ENCODE peak calls at places on chromosomes 16 and 17, in seven cellular contexts. Q, F, U, N, A, V and J are unnamed samples.

GRCh38 chr16:70253291-70254094 is 1.8 kb upstream of the EXOSC6 start:
- DNase-seq in Q (no peak), F (peak; percentile 28), U (peak; percentile 33), N (no peak), A (no peak), V (no peak), J (peak; percentile 41)

GRCh38 chr16:53744449-53744848 is 40.5 kb downstream of the FTO start:
- DNase-seq in Q (no peak), F (no peak), U (no peak), N (no peak), A (no peak), V (no peak), J (no peak)

GRCh38 chr17:39450051-39450450 is 1.0 kb downstream of the MED1 start:
- DNase-seq in Q (no peak), F (no peak), U (no peak), N (no peak), A (no peak), V (no peak), J (no peak)

GRCh38 chr16:71526111-71526998 is at the start of gene CHST4:
- DNase-seq in Q (no peak), F (no peak), U (no peak), N (no peak), A (no peak), V (no peak), J (no peak)

GRCh38 chr17:81666092-81666341 is 388 bp downstream of the OXLD1 start:
- DNase-seq in Q (no peak), F (no peak), U (no peak), N (no peak), A (no peak), V (no peak), J (peak; percentile 28)

GRCh38 chr16:22868859-22869258 is 54.9 kb downstream of the HS3ST2 start:
- DNase-seq in Q (no peak), F (no peak), U (no peak), N (no peak), A (no peak), V (no peak), J (no peak)

GRCh38 chr16:50244140-50244503 is 22.2 kb upstream of the ADCY7 start:
- DNase-seq in Q (no peak), F (no peak), U (no peak), N (no peak), A (no peak), V (no peak), J (no peak)

GRCh38 chr17:65198653-65199382 is 61.6 kb downstream of the RGS9 start:
- DNase-seq in Q (no peak), F (peak; percentile 62), U (peak; percentile 82), N (no peak), A (no peak), V (no peak), J (no peak)

GRCh38 chr16:53921042-53921441 is 217.1 kb downstream of the FTO start:
- DNase-seq in Q (no peak), F (no peak), U (no peak), N (no peak), A (no peak), V (no peak), J (no peak)

GRCh38 chr17:18074566-18075272 is 13.0 kb upstream of the DRG2 start:
- DNase-seq in Q (no peak), F (no peak), U (peak; percentile 53), N (no peak), A (no peak), V (no peak), J (no peak)

GRCh38 chr16:29694384-29695195 is 15.6 kb downstream of the QPRT start:
- DNase-seq in Q (no peak), F (no peak), U (no peak), N (peak; percentile 31), A (no peak), V (no peak), J (no peak)

GRCh38 chr16:83402969-83403368 is 404.8 kb upstream of the HSBP1 start:
- DNase-seq in Q (no peak), F (no peak), U (no peak), N (no peak), A (no peak), V (no peak), J (no peak)

GRCh38 chr17:37744961-37745800 is at the start of gene HNF1B:
- DNase-seq in Q (no peak), F (no peak), U (no peak), N (no peak), A (no peak), V (peak; percentile 75), J (no peak)

GRCh38 chr16:3578610-3579551 is 1.7 kb upstream of the NLRC3 start:
- DNase-seq in Q (no peak), F (no peak), U (peak; percentile 51), N (no peak), A (no peak), V (peak; percentile 45), J (no peak)

GRCh38 chr17:82231562-82232321 is 2.9 kb downstream of the SLC16A3 start:
- DNase-seq in Q (peak; percentile 44), F (no peak), U (peak; percentile 84), N (peak; percentile 78), A (peak; percentile 88), V (peak; percentile 75), J (peak; percentile 76)

GRCh38 chr17:46794318-46794717 is 24.2 kb downstream of the WNT3 start:
- DNase-seq in Q (no peak), F (no peak), U (no peak), N (no peak), A (no peak), V (no peak), J (no peak)

GRCh38 chr17:66538776-66539175 is 236.4 kb downstream of the PRKCA start:
- DNase-seq in Q (no peak), F (no peak), U (no peak), N (no peak), A (no peak), V (no peak), J (no peak)

GRCh38 chr17:83177611-83178532 is 98.5 kb downstream of the METRNL start:
- DNase-seq in Q (peak; percentile 12), F (no peak), U (no peak), N (no peak), A (no peak), V (no peak), J (no peak)

GRCh38 chr17:37791434-37791833 is 46.6 kb upstream of the HNF1B start:
- DNase-seq in Q (no peak), F (no peak), U (peak; percentile 58), N (no peak), A (no peak), V (peak; percentile 30), J (peak; percentile 52)

GRCh38 chr16:14181371-14182050 is 110.4 kb downstream of the MRTFB start:
- DNase-seq in Q (no peak), F (no peak), U (no peak), N (no peak), A (no peak), V (no peak), J (no peak)

GRCh38 chr16:27364493-27365141 is 37.4 kb upstream of the IL21R start:
- DNase-seq in Q (no peak), F (no peak), U (no peak), N (no peak), A (no peak), V (peak; percentile 62), J (no peak)

GRCh38 chr16:7397901-7398300 is 65.3 kb downstream of the RBFOX1 start:
- DNase-seq in Q (no peak), F (no peak), U (no peak), N (no peak), A (no peak), V (no peak), J (no peak)

GRCh38 chr17:70629902-70630301 is 460.6 kb downstream of the KCNJ2 start:
- DNase-seq in Q (no peak), F (no peak), U (no peak), N (no peak), A (no peak), V (no peak), J (no peak)

GRCh38 chr17:28033972-28034714 is 8.3 kb upstream of the NLK start:
- DNase-seq in Q (no peak), F (no peak), U (peak; percentile 74), N (no peak), A (no peak), V (no peak), J (no peak)

GRCh38 chr16:2482181-2483107 is 7.5 kb downstream of the TBC1D24 start:
- DNase-seq in Q (peak; percentile 59), F (no peak), U (no peak), N (peak; percentile 72), A (peak; percentile 58), V (no peak), J (peak; percentile 71)

GRCh38 chr17:81419333-81419885 is 24.2 kb downstream of the BAHCC1 start:
- DNase-seq in Q (peak; percentile 72), F (peak; percentile 71), U (peak; percentile 49), N (peak; percentile 91), A (peak; percentile 97), V (peak; percentile 84), J (peak; percentile 60)

GRCh38 chr17:35746956-35747355 is 6.1 kb downstream of the GAS2L2 start:
- DNase-seq in Q (no peak), F (no peak), U (no peak), N (no peak), A (no peak), V (no peak), J (no peak)

GRCh38 chr17:42512733-42513251 is 23.2 kb upstream of the NAGLU start:
- DNase-seq in Q (no peak), F (no peak), U (no peak), N (peak; percentile 57), A (no peak), V (no peak), J (no peak)

GRCh38 chr16:11100239-11100750 is 155.7 kb downstream of the SOCS1 start:
- DNase-seq in Q (peak; percentile 42), F (peak; percentile 23), U (peak; percentile 80), N (peak; percentile 72), A (peak; percentile 77), V (peak; percentile 63), J (peak; percentile 51)

GRCh38 chr16:35750157-35750689 is 2290.8 kb downstream of the TP53TG3F start:
- DNase-seq in Q (no peak), F (no peak), U (no peak), N (no peak), A (no peak), V (no peak), J (no peak)
- H3K9me3 ChIP-seq in Q (no peaks in the 10 kb centered on the region), F (no peaks in the 10 kb centered on the region), U (no peaks in the 10 kb centered on the region), N (peaks cover 4% of the 10 kb centered on the region), A (no peaks in the 10 kb centered on the region), V (peaks cover 100% of the 10 kb centered on the region), J (no peaks in the 10 kb centered on the region)

GRCh38 chr17:45051060-45051719 is at the start of gene DCAKD:
- DNase-seq in Q (peak; percentile 89), F (peak; percentile 88), U (peak; percentile 91), N (peak; percentile 90), A (peak; percentile 96), V (peak; percentile 96), J (peak; percentile 95)
- TF ChIP-seq CTCF in Q (peak; percentile 14), F (no peak), U (no peak), N (no peak), A (no peak), V (no peak), J (no peak)

GRCh38 chr17:5526821-5527598 is 40.6 kb downstream of the MIS12 start:
- DNase-seq in Q (no peak), F (peak; percentile 75), U (peak; percentile 52), N (no peak), A (peak; percentile 92), V (no peak), J (no peak)
- TF ChIP-seq POLR2A in Q (no peak), F (no peak), U (no peak), N (no peak), A (no peak), V (no peak), J (no peak)

DNA sequence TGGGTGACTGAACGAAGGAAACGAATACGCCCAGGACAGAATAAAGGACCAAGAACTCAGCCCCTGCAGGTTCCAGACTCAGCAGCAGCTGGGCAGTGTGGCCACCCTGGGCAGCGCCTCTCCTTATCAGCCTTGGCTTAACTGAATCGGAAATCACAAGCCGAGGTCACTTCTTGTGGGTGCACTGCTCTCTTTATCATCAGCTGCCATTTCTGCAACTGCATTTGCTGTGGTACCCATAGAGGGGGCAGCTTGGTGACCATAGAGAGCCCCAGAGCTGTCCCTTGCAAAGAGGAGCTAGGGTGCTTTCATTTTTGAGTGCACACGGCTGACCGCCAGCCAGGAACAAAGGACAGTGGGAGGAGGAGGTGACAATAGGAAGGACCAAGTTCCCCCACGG is 1.9 kb upstream of the PIK3R6 start:
- DNase-seq in Q (no peak), F (no peak), U (no peak), N (no peak), A (no peak), V (no peak), J (no peak)
- H3K9me3 ChIP-seq in Q (no peaks in the 10 kb centered on the region), F (no peaks in the 10 kb centered on the region), U (no peaks in the 10 kb centered on the region), N (no peaks in the 10 kb centered on the region), A (no peaks in the 10 kb centered on the region), V (no peaks in the 10 kb centered on the region), J (no peaks in the 10 kb centered on the region)